ENCODE peak calls at places on chromosome 9, in ten cellular contexts. Y, N, A, V, Q, D, M, I, X and O are unnamed samples.
A peak's percentile ranks its signal among the peaks of the same experiment; 100 is the strongest.

GRCh38 chr9:15400281-15400941 is 22.3 kb upstream of the SNAPC3 start:
- DNase-seq in I (no peak), M (no peak), A (peak; percentile 63), D (peak; percentile 23), V (no peak), X (no peak), Y (no peak), Q (no peak), N (no peak), O (no peak)

GRCh38 chr9:84659273-84659672 is 10.3 kb upstream of the NTRK2 start:
- DNase-seq in A (no peak), X (no peak), D (no peak), M (no peak), Q (no peak), V (no peak), Y (no peak), I (peak; percentile 50), N (no peak), O (no peak)

GRCh38 chr9:93301291-93301811 is 117.4 kb downstream of the WNK2 start:
- DNase-seq in A (no peak), M (no peak), Y (peak; percentile 36), X (no peak), V (peak; percentile 13), I (no peak), N (no peak), Q (no peak), D (no peak), O (no peak)

GRCh38 chr9:26746357-26747072 is 146.1 kb downstream of the CAAP1 start:
- DNase-seq in Q (peak; percentile 28), M (peak; percentile 3), V (no peak), I (peak; percentile 92), X (peak; percentile 3), A (peak; percentile 2), N (no peak), Y (no peak), D (no peak), O (peak; percentile 61)

GRCh38 chr9:86098793-86099694 is at the start of gene GOLM1:
- DNase-seq in N (peak; percentile 17), Y (no peak), V (peak; percentile 74), X (peak; percentile 32), D (peak; percentile 87), M (peak; percentile 50), I (peak; percentile 61), Q (peak; percentile 89), A (peak; percentile 70), O (no peak)

GRCh38 chr9:109447329-109448076 is 50.6 kb downstream of the PTPN3 start:
- DNase-seq in A (no peak), I (no peak), Y (no peak), M (no peak), V (no peak), Q (no peak), N (no peak), D (no peak), X (no peak), O (no peak)

GRCh38 chr9:13587581-13587980 is 308.1 kb upstream of the MPDZ start:
- DNase-seq in A (no peak), X (no peak), M (no peak), Y (no peak), Q (no peak), N (no peak), D (no peak), V (no peak), I (no peak), O (no peak)

GRCh38 chr9:94867281-94867841 is 140.9 kb downstream of the AOPEP start:
- DNase-seq in A (peak; percentile 89), N (peak; percentile 67), M (peak; percentile 89), I (peak; percentile 33), V (peak; percentile 70), X (peak; percentile 66), Y (no peak), D (peak; percentile 68), Q (peak; percentile 94), O (no peak)

GRCh38 chr9:21995652-21996275 is 1.2 kb downstream of the CDKN2B-AS1 start:
- DNase-seq in Y (peak; percentile 71), Q (peak; percentile 84), V (peak; percentile 63), X (no peak), N (no peak), I (peak; percentile 64), A (peak; percentile 71), D (peak; percentile 84), M (no peak), O (no peak)

GRCh38 chr9:133763272-133764183 is 25.4 kb upstream of the SARDH start:
- DNase-seq in M (no peak), A (peak; percentile 24), V (peak; percentile 17), D (peak; percentile 33), X (no peak), Q (peak; percentile 50), N (no peak), Y (no peak), I (no peak), O (no peak)

GRCh38 chr9:96136992-96137665 is 164.8 kb downstream of the HSD17B3 start:
- DNase-seq in V (peak; percentile 67), X (no peak), A (peak; percentile 75), N (peak; percentile 82), I (peak; percentile 31), M (peak; percentile 51), Y (peak; percentile 36), Q (peak; percentile 79), D (peak; percentile 88), O (no peak)

GRCh38 chr9:115204827-115205506 is 87.0 kb upstream of the TNC start:
- DNase-seq in A (peak; percentile 31), X (no peak), Q (peak; percentile 89), I (no peak), V (no peak), Y (no peak), D (peak; percentile 89), N (no peak), M (peak; percentile 77), O (no peak)

GRCh38 chr9:78781681-78782080 is 484.8 kb downstream of the PSAT1 start:
- DNase-seq in N (no peak), D (peak; percentile 58), A (no peak), I (no peak), M (no peak), X (no peak), Q (peak; percentile 51), Y (no peak), V (no peak), O (no peak)

GRCh38 chr9:34046784-34047379 is 1.8 kb downstream of the UBAP2 start:
- DNase-seq in V (no peak), X (no peak), M (no peak), Q (peak; percentile 36), D (peak; percentile 44), Y (peak; percentile 14), A (peak; percentile 34), N (no peak), I (peak; percentile 42), O (no peak)
- H3K4me3 ChIP-seq in V (no peak overlapping the region), X (peak overlapping the region; percentile 72), M (peak overlapping the region; percentile 92), Q (peak overlapping the region; percentile 82), D (peak overlapping the region; percentile 93), Y (peak overlapping the region; percentile 99), A (peak overlapping the region; percentile 8), N (no peak overlapping the region), I (peak overlapping the region; percentile 3), O (no peak overlapping the region)

DNA sequence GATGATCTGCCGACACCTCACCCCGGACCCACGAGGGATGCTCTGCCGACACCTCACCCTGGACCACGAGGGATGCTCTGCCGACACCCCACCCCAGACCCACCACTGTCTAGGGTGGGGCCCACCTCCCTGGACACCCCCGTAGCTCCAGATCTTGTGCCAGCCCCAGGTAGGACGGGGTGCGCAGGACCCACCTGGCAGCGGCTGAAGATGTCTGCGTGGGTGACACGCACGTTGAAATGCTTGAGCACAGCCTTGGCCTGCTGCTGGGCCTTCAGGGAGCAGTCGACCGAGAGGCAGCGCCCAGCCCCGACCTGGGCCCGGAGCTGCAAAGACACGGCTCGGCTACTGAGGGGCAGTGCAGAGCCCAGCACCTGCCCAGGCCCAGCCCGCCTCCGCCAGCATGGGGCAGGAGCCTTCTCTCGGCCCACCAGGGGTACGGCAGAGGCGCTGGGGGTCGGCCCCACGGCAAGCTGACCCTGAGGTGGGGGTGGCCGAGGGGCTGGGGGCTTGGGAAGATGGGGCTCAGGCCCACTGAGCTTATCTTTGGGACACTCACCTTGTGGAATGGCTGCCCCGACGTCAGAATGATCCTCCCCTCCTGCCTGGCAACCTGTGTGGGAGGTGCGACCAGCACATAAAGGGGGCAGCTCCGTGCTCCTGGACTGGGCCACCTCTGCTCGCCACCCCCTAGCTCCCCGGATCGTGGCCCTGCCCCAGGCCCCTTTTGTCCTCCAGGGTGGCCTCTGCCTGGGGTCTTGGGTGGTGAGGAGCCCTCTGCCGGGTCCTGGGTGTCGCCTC is 21.7 kb upstream of the NRARP start:
- DNase-seq in N (no peak), Y (no peak), Q (no peak), M (no peak), V (no peak), A (no peak), D (no peak), I (no peak), X (no peak), O (no peak)
- H3K4me3 ChIP-seq in N (no peak overlapping the region), Y (no peak overlapping the region), Q (no peak overlapping the region), M (no peak overlapping the region), V (no peak overlapping the region), A (no peak overlapping the region), D (no peak overlapping the region), I (no peak overlapping the region), X (no peak overlapping the region), O (no peak overlapping the region)

GRCh38 chr9:9847750-9848149 is 765.1 kb downstream of the PTPRD start:
- DNase-seq in I (no peak), D (no peak), M (no peak), V (no peak), A (no peak), X (no peak), N (no peak), Y (no peak), Q (no peak), O (no peak)
- H3K4me3 ChIP-seq in I (no peak overlapping the region), D (no peak overlapping the region), M (no peak overlapping the region), V (no peak overlapping the region), A (no peak overlapping the region), X (no peak overlapping the region), N (no peak overlapping the region), Y (no peak overlapping the region), Q (no peak overlapping the region), O (no peak overlapping the region)

GRCh38 chr9:3177921-3178320 is 334.0 kb upstream of the PUM3 start:
- DNase-seq in D (peak; percentile 33), N (no peak), Y (no peak), M (peak; percentile 11), X (no peak), V (no peak), I (no peak), A (no peak), Q (peak; percentile 77), O (no peak)

GRCh38 chr9:3177362-3177761 is 333.5 kb upstream of the PUM3 start:
- DNase-seq in A (no peak), Y (no peak), Q (no peak), I (no peak), D (no peak), M (no peak), N (no peak), X (no peak), V (no peak), O (no peak)

GRCh38 chr9:3179716-3180115 is 335.8 kb upstream of the PUM3 start:
- DNase-seq in D (no peak), X (no peak), I (no peak), M (peak; percentile 20), A (no peak), V (no peak), N (no peak), Y (no peak), Q (peak; percentile 32), O (no peak)

GRCh38 chr9:3181049-3181953 is 337.4 kb upstream of the PUM3 start:
- DNase-seq in A (no peak), N (peak; percentile 53), Q (peak; percentile 38), X (peak; percentile 7), D (peak; percentile 32), I (peak; percentile 84), Y (peak; percentile 2), V (peak; percentile 34), M (peak; percentile 7), O (peak; percentile 73)

GRCh38 chr9:3180696-3181048 is 336.8 kb upstream of the PUM3 start:
- DNase-seq in M (no peak), N (no peak), D (no peak), X (no peak), V (no peak), Q (no peak), A (no peak), I (no peak), Y (no peak), O (no peak)
- H3K4me3 ChIP-seq in M (no peak overlapping the region), N (peak overlapping the region; percentile 18), D (peak overlapping the region; percentile 58), X (no peak overlapping the region), V (no peak overlapping the region), Q (peak overlapping the region; percentile 59), A (no peak overlapping the region), I (no peak overlapping the region), Y (no peak overlapping the region), O (peak overlapping the region; percentile 51)